ENCODE peak calls at places on chromosomes 5 and 9, in ten cellular contexts. F, Y, V, I, U, B, G, P, S and H are unnamed samples.

GRCh38 chr5:115461506-115462290 is 82.9 kb downstream of the FEM1C start:
- DNase-seq in F (no peak), Y (peak), V (no peak), I (no peak), U (no peak), B (no peak), G (no peak), P (peak), S (no peak), H (no peak)

GRCh38 chr5:72065751-72066255 is 41.5 kb upstream of the MAP1B start:
- DNase-seq in F (no peak), Y (peak), V (no peak), I (no peak), U (peak), B (no peak), G (peak), P (peak), S (no peak), H (no peak)

GRCh38 chr5:37786855-37787254 is 53.0 kb downstream of the GDNF start:
- DNase-seq in F (peak), Y (peak), V (no peak), I (no peak), U (no peak), B (no peak), G (no peak), P (peak), S (no peak), H (no peak)

GRCh38 chr9:137113385-137114159 is 961 bp downstream of the DPP7 start:
- DNase-seq in F (no peak), Y (peak), V (no peak), I (no peak), U (no peak), B (no peak), G (no peak), P (peak), S (peak), H (no peak)

GRCh38 chr9:93124793-93125192 is 9.3 kb downstream of the NINJ1 start:
- DNase-seq in F (no peak), Y (no peak), V (no peak), I (no peak), U (no peak), B (no peak), G (no peak), P (no peak), S (no peak), H (peak)

GRCh38 chr9:16575142-16575877 is 295.2 kb downstream of the BNC2 start:
- DNase-seq in F (no peak), Y (no peak), V (peak), I (no peak), U (no peak), B (no peak), G (no peak), P (no peak), S (no peak), H (no peak)

GRCh38 chr5:150203832-150204587 is 14.1 kb downstream of the SLC6A7 start:
- DNase-seq in F (no peak), Y (no peak), V (peak), I (no peak), U (no peak), B (no peak), G (no peak), P (no peak), S (no peak), H (no peak)

GRCh38 chr9:6938447-6938846 is 180.7 kb downstream of the KDM4C start:
- DNase-seq in F (peak), Y (peak), V (peak), I (no peak), U (no peak), B (no peak), G (no peak), P (peak), S (no peak), H (no peak)

GRCh38 chr5:132054697-132055440 is 5.6 kb upstream of the IL3 start:
- DNase-seq in F (no peak), Y (no peak), V (no peak), I (no peak), U (no peak), B (peak), G (no peak), P (no peak), S (no peak), H (no peak)

GRCh38 chr9:101587644-101588043 is 7.1 kb downstream of the PPP3R2 start:
- DNase-seq in F (no peak), Y (peak), V (no peak), I (no peak), U (no peak), B (no peak), G (no peak), P (no peak), S (no peak), H (no peak)

GRCh38 chr5:146565764-146566163 is 49.8 kb upstream of the GPR151 start:
- DNase-seq in F (peak), Y (peak), V (peak), I (no peak), U (peak), B (no peak), G (peak), P (peak), S (no peak), H (no peak)

GRCh38 chr5:95670568-95670967 is 12.2 kb downstream of the SPATA9 start:
- DNase-seq in F (no peak), Y (peak), V (no peak), I (no peak), U (no peak), B (no peak), G (no peak), P (peak), S (no peak), H (no peak)

GRCh38 chr5:143511736-143512135 is 108.2 kb upstream of the NR3C1 start:
- DNase-seq in F (no peak), Y (peak), V (no peak), I (no peak), U (no peak), B (no peak), G (no peak), P (peak), S (no peak), H (no peak)

GRCh38 chr5:23269981-23270380 is 237.4 kb upstream of the PRDM9 start:
- DNase-seq in F (no peak), Y (no peak), V (no peak), I (no peak), U (no peak), B (no peak), G (no peak), P (no peak), S (no peak), H (no peak)

GRCh38 chr5:84344788-84345187 is 39.9 kb downstream of the EDIL3 start:
- DNase-seq in F (no peak), Y (no peak), V (no peak), I (no peak), U (no peak), B (no peak), G (no peak), P (no peak), S (no peak), H (no peak)

GRCh38 chr9:122356627-122357026 is 14.2 kb upstream of the PTGS1 start:
- DNase-seq in F (no peak), Y (no peak), V (peak), I (no peak), U (no peak), B (no peak), G (no peak), P (no peak), S (no peak), H (no peak)

GRCh38 chr5:158814521-158814920 is 285.2 kb downstream of the EBF1 start:
- DNase-seq in F (peak), Y (peak), V (no peak), I (no peak), U (no peak), B (no peak), G (no peak), P (no peak), S (no peak), H (no peak)